ENCODE peak calls at places on chromosomes 7 and 10, in six cellular contexts. One of them, this sample, is unnamed.

GRCh38 chr7:47757946-47758371 is 176.0 kb upstream of the TNS3 start:
- DNase-seq in CD8-positive, alpha-beta memory T cell: no peak
- DNase-seq in mammary epithelial cell: peak
- DNase-seq in midbrain: no peak
- DNase-seq in RWPE1: peak
- DNase-seq in CD4-positive, alpha-beta T cell: no peak
- DNase-seq in this sample: no peak

GRCh38 chr7:2715341-2716231 is 27.6 kb downstream of the AMZ1 start:
- DNase-seq in RWPE1: no peak
- DNase-seq in midbrain: no peak
- DNase-seq in CD4-positive, alpha-beta T cell: no peak
- DNase-seq in mammary epithelial cell: no peak
- DNase-seq in CD8-positive, alpha-beta memory T cell: peak
- DNase-seq in this sample: no peak

GRCh38 chr10:13349776-13350274 is 1.7 kb upstream of the SEPHS1 start:
- DNase-seq in mammary epithelial cell: peak
- DNase-seq in CD8-positive, alpha-beta memory T cell: peak
- DNase-seq in CD4-positive, alpha-beta T cell: peak
- DNase-seq in midbrain: no peak
- DNase-seq in RWPE1: peak
- DNase-seq in this sample: peak

GRCh38 chr7:101626069-101626671 is 2.9 kb downstream of the MYL10 start:
- DNase-seq in midbrain: no peak
- DNase-seq in mammary epithelial cell: no peak
- DNase-seq in CD8-positive, alpha-beta memory T cell: no peak
- DNase-seq in RWPE1: no peak
- DNase-seq in CD4-positive, alpha-beta T cell: no peak
- DNase-seq in this sample: no peak

GRCh38 chr7:130904031-130904757 is 170.2 kb upstream of the KLF14 start:
- DNase-seq in CD8-positive, alpha-beta memory T cell: no peak
- DNase-seq in mammary epithelial cell: peak
- DNase-seq in CD4-positive, alpha-beta T cell: no peak
- DNase-seq in RWPE1: peak
- DNase-seq in midbrain: no peak
- DNase-seq in this sample: peak

GRCh38 chr7:151808296-151809155 is 68.4 kb downstream of the PRKAG2 start:
- DNase-seq in CD8-positive, alpha-beta memory T cell: no peak
- DNase-seq in midbrain: no peak
- DNase-seq in CD4-positive, alpha-beta T cell: no peak
- DNase-seq in mammary epithelial cell: peak
- DNase-seq in RWPE1: peak
- DNase-seq in this sample: peak

GRCh38 chr10:62733654-62734293 is 70.7 kb upstream of the ADO start:
- DNase-seq in RWPE1: no peak
- DNase-seq in mammary epithelial cell: peak
- DNase-seq in midbrain: no peak
- DNase-seq in CD4-positive, alpha-beta T cell: no peak
- DNase-seq in CD8-positive, alpha-beta memory T cell: no peak
- DNase-seq in this sample: peak

GRCh38 chr10:72740526-72740925 is 48.6 kb downstream of the MCU start:
- DNase-seq in midbrain: no peak
- DNase-seq in mammary epithelial cell: peak
- DNase-seq in CD8-positive, alpha-beta memory T cell: no peak
- DNase-seq in CD4-positive, alpha-beta T cell: no peak
- DNase-seq in RWPE1: peak
- DNase-seq in this sample: peak

GRCh38 chr7:130732980-130733865 is 784 bp downstream of the KLF14 start:
- DNase-seq in midbrain: no peak
- DNase-seq in CD4-positive, alpha-beta T cell: peak
- DNase-seq in RWPE1: peak
- DNase-seq in mammary epithelial cell: no peak
- DNase-seq in CD8-positive, alpha-beta memory T cell: peak
- DNase-seq in this sample: no peak

GRCh38 chr10:31129261-31129660 is 97.6 kb upstream of the ZNF438 start:
- DNase-seq in midbrain: peak
- DNase-seq in RWPE1: no peak
- DNase-seq in CD8-positive, alpha-beta memory T cell: no peak
- DNase-seq in mammary epithelial cell: no peak
- DNase-seq in CD4-positive, alpha-beta T cell: no peak
- DNase-seq in this sample: peak

GRCh38 chr10:131744356-131744755 is 156.5 kb upstream of the PPP2R2D start:
- DNase-seq in CD4-positive, alpha-beta T cell: no peak
- DNase-seq in midbrain: no peak
- DNase-seq in CD8-positive, alpha-beta memory T cell: no peak
- DNase-seq in mammary epithelial cell: no peak
- DNase-seq in RWPE1: no peak
- DNase-seq in this sample: no peak

GRCh38 chr7:131507592-131508331 is 48.7 kb downstream of the PODXL start:
- DNase-seq in midbrain: peak
- DNase-seq in mammary epithelial cell: peak
- DNase-seq in CD8-positive, alpha-beta memory T cell: peak
- DNase-seq in RWPE1: peak
- DNase-seq in CD4-positive, alpha-beta T cell: peak
- DNase-seq in this sample: peak

GRCh38 chr10:114041166-114041565 is 2.5 kb upstream of the ADRB1 start:
- DNase-seq in RWPE1: no peak
- DNase-seq in CD8-positive, alpha-beta memory T cell: no peak
- DNase-seq in midbrain: no peak
- DNase-seq in mammary epithelial cell: no peak
- DNase-seq in CD4-positive, alpha-beta T cell: no peak
- DNase-seq in this sample: no peak

GRCh38 chr7:143433759-143434158 is 9.5 kb upstream of the TAS2R60 start:
- DNase-seq in mammary epithelial cell: no peak
- DNase-seq in RWPE1: no peak
- DNase-seq in CD4-positive, alpha-beta T cell: no peak
- DNase-seq in midbrain: no peak
- DNase-seq in CD8-positive, alpha-beta memory T cell: no peak
- DNase-seq in this sample: no peak

GRCh38 chr7:21504021-21504420 is 38.8 kb upstream of the DNAH11 start:
- DNase-seq in RWPE1: no peak
- DNase-seq in midbrain: no peak
- DNase-seq in CD8-positive, alpha-beta memory T cell: no peak
- DNase-seq in CD4-positive, alpha-beta T cell: no peak
- DNase-seq in mammary epithelial cell: peak
- DNase-seq in this sample: no peak

GRCh38 chr7:66348959-66349358 is 143.8 kb downstream of the TPST1 start:
- DNase-seq in mammary epithelial cell: peak
- DNase-seq in CD8-positive, alpha-beta memory T cell: no peak
- DNase-seq in midbrain: no peak
- DNase-seq in RWPE1: no peak
- DNase-seq in CD4-positive, alpha-beta T cell: no peak
- DNase-seq in this sample: no peak

GRCh38 chr7:131188367-131189339 is 139.0 kb upstream of the MKLN1 start:
- DNase-seq in midbrain: no peak
- DNase-seq in CD8-positive, alpha-beta memory T cell: peak
- DNase-seq in mammary epithelial cell: peak
- DNase-seq in RWPE1: peak
- DNase-seq in CD4-positive, alpha-beta T cell: peak
- DNase-seq in this sample: peak

GRCh38 chr7:47449810-47450586 is 131.9 kb downstream of the TNS3 start:
- DNase-seq in CD8-positive, alpha-beta memory T cell: no peak
- DNase-seq in CD4-positive, alpha-beta T cell: no peak
- DNase-seq in mammary epithelial cell: no peak
- DNase-seq in midbrain: no peak
- DNase-seq in RWPE1: no peak
- DNase-seq in this sample: no peak

GRCh38 chr10:112792487-112793196 is 157.4 kb upstream of the TCF7L2 start:
- DNase-seq in CD8-positive, alpha-beta memory T cell: no peak
- DNase-seq in RWPE1: no peak
- DNase-seq in CD4-positive, alpha-beta T cell: no peak
- DNase-seq in midbrain: peak
- DNase-seq in mammary epithelial cell: no peak
- DNase-seq in this sample: no peak

GRCh38 chr10:128084364-128084763 is 41.9 kb downstream of the MKI67 start:
- DNase-seq in mammary epithelial cell: no peak
- DNase-seq in RWPE1: no peak
- DNase-seq in CD8-positive, alpha-beta memory T cell: no peak
- DNase-seq in CD4-positive, alpha-beta T cell: no peak
- DNase-seq in midbrain: no peak
- DNase-seq in this sample: no peak

This sample was measured in Caki2.